ENCODE peak calls at places on chromosomes 7 and 10, in seven cellular contexts. N is iPS DF 6.9; R is mammary epithelial cell; K is endothelial cell of umbilical vein; L is transverse colon; Q is CD8-positive, alpha-beta T cell; W is CD8-positive, alpha-beta memory T cell. U is an unnamed sample.

GRCh38 chr10:102504179-102504975 is 605 bp downstream of the SUFU start:
- DNase-seq in W (peak; percentile 9), K (peak; percentile 49), L (peak; percentile 29), R (peak; percentile 12), Q (peak; percentile 28), N (peak; percentile 52), U (no peak)

GRCh38 chr7:66277492-66277891 is 72.4 kb downstream of the TPST1 start:
- DNase-seq in R (no peak), L (no peak), W (no peak), K (peak; percentile 20), Q (no peak), N (no peak), U (no peak)

GRCh38 chr10:116470768-116471415 is 43.2 kb downstream of the PNLIPRP3 start:
- DNase-seq in L (peak; percentile 42), R (peak; percentile 63), Q (no peak), N (no peak), W (no peak), K (no peak), U (no peak)

GRCh38 chr10:97319671-97320479 is 804 bp downstream of the FRAT1 start:
- DNase-seq in N (no peak), L (peak; percentile 74), W (peak; percentile 65), Q (peak; percentile 67), R (peak; percentile 18), K (peak; percentile 46), U (no peak)

GRCh38 chr10:113960617-113961260 is 82.9 kb upstream of the ADRB1 start:
- DNase-seq in K (no peak), N (no peak), W (peak; percentile 74), L (peak; percentile 83), Q (peak; percentile 63), R (peak; percentile 46), U (no peak)

GRCh38 chr10:78520737-78521430 is 487.2 kb downstream of the RPS24 start:
- DNase-seq in Q (no peak), W (no peak), L (no peak), R (peak; percentile 73), K (peak; percentile 46), N (no peak), U (peak; percentile 87)

GRCh38 chr10:61960396-61961120 is 59.1 kb downstream of the ARID5B start:
- DNase-seq in Q (no peak), N (no peak), W (no peak), K (no peak), L (no peak), R (no peak), U (no peak)

GRCh38 chr7:157271315-157271990 is 65.4 kb upstream of the DNAJB6 start:
- DNase-seq in K (no peak), W (no peak), Q (no peak), L (no peak), R (peak; percentile 34), N (no peak), U (no peak)

GRCh38 chr10:49174261-49174925 is 13.8 kb downstream of the TMEM273 start:
- DNase-seq in N (no peak), Q (no peak), R (no peak), L (no peak), W (no peak), K (no peak), U (no peak)

GRCh38 chr7:69840248-69840647 is 242.0 kb downstream of the AUTS2 start:
- DNase-seq in K (no peak), N (no peak), W (no peak), L (no peak), R (no peak), Q (no peak), U (no peak)

GRCh38 chr7:150453186-150453585 is 2.8 kb downstream of the GIMAP8 start:
- DNase-seq in N (no peak), W (peak; percentile 36), R (no peak), L (no peak), K (no peak), Q (peak; percentile 36), U (no peak)

GRCh38 chr7:155489862-155490696 is 32.1 kb downstream of the EN2 start:
- DNase-seq in K (no peak), L (peak; percentile 37), Q (no peak), N (no peak), R (no peak), W (no peak), U (no peak)

GRCh38 chr7:135391514-135391913 is 118.4 kb downstream of the CNOT4 start:
- DNase-seq in L (no peak), W (no peak), N (no peak), K (no peak), R (no peak), Q (no peak), U (no peak)

GRCh38 chr7:111672901-111673300 is 110.6 kb upstream of the IMMP2L start:
- DNase-seq in K (no peak), L (no peak), N (no peak), Q (no peak), R (no peak), W (no peak), U (no peak)

GRCh38 chr7:77569514-77570232 is 32.6 kb downstream of the PTPN12 start:
- DNase-seq in N (no peak), W (no peak), Q (no peak), R (no peak), K (peak; percentile 55), L (no peak), U (no peak)

GRCh38 chr10:16992611-16993119 is 136.9 kb downstream of the CUBN start:
- DNase-seq in Q (no peak), K (peak; percentile 85), R (no peak), L (no peak), N (no peak), W (no peak), U (no peak)

GRCh38 chr7:22234247-22234646 is 122.7 kb downstream of the RAPGEF5 start:
- DNase-seq in W (no peak), L (no peak), N (no peak), K (peak; percentile 83), Q (no peak), R (no peak), U (no peak)

GRCh38 chr10:117294735-117295134 is 53.8 kb downstream of the SLC18A2 start:
- DNase-seq in K (no peak), L (no peak), W (no peak), N (no peak), R (no peak), Q (no peak), U (no peak)

DNA sequence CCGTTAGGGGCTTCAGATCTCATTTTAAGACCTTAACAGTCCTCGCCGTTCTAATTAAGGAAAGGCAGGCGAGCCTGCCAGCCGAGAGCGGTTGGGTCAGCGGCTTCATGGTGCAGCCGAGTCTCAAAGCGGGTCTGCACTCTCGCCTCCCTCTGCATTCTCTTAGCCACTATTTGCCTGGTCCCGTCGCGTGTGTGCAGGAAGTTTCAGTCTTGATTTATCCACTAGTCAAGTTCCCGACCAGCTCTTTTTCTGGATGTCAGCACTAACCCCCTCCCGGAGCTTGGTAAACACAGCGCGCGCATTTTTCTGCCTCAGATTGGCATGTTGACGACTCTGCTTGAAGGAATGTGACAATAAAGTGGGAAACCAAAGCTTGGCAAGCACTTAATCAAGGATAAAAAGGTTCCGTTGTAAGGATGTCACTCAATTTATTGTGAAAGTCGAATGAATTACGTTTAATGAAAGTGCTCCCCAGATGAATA is 7.7 kb downstream of the NXPH1 start:
- DNase-seq in K (no peak), N (no peak), L (no peak), Q (no peak), W (no peak), R (no peak), U (no peak)
- H3K27me3 ChIP-seq in K (peaks cover 31% of the 10 kb centered on the region), N (peaks cover 52% of the 10 kb centered on the region), L (peaks cover 99% of the 10 kb centered on the region), Q (peaks cover 34% of the 10 kb centered on the region), W (peaks cover 50% of the 10 kb centered on the region), R (peaks cover 40% of the 10 kb centered on the region), U (peaks cover 31% of the 10 kb centered on the region)

GRCh38 chr7:17158261-17158660 is 140.2 kb upstream of the AHR start:
- DNase-seq in R (peak; percentile 15), L (no peak), N (no peak), K (no peak), W (no peak), Q (no peak), U (no peak)

GRCh38 chr7:17155529-17155928 is 142.9 kb upstream of the AHR start:
- DNase-seq in N (no peak), Q (no peak), L (no peak), R (no peak), W (no peak), K (no peak), U (no peak)

GRCh38 chr7:17153571-17153970 is 144.9 kb upstream of the AHR start:
- DNase-seq in R (peak; percentile 27), N (no peak), K (no peak), L (no peak), Q (no peak), W (no peak), U (no peak)

GRCh38 chr7:17159500-17160037 is 138.9 kb upstream of the AHR start:
- DNase-seq in L (no peak), W (no peak), R (no peak), N (no peak), K (no peak), Q (no peak), U (no peak)
- H3K9me3 ChIP-seq in L (no peaks in the 10 kb centered on the region), W (no peaks in the 10 kb centered on the region), R (no peaks in the 10 kb centered on the region), N (no peaks in the 10 kb centered on the region), K (no peaks in the 10 kb centered on the region), Q (no peaks in the 10 kb centered on the region), U (no peaks in the 10 kb centered on the region)

DNA sequence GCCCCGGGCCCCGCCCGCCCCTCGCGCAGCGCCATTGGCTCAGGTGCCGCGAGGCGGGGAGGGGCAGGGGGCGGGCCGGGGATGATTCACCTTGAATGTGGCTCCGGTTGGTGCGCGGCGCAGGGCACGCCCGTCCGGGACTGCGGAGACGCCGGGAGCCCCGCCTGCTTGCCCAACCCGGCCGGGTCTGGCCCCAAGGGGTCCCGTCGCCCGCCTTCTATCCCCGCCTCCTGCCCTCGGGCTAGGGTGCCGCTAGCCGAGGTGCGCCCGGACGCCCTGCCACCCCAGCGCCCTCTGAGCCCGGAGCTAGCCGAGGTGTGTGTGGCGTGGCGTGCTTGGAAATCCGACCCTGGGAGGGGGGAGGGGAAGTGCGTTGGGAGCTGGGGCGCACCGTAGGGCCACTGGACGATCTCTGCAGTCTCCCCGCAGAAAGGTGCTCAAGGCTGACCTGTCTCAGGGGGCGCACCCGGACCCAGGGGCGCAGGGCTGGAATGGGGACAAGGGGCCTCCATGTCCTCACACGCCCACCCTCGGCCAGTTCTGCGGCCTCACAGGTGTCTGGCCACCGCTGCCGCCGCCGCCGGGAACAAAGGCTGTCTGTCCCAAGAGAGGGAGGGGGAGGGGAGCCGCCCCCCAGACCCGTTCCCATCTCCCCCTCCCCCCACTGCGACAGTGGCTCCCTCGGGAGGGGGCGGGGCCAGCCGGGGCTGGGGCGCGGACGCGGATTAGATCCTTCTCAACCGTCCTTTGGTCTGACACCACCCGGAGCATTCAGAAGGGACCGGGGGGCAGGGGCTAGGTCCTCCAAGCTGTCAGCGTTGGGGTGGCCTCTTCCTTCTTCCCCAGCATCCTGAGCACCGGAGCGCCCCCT is 169.0 kb downstream of the NRF1 start:
- DNase-seq in Q (peak; percentile 76), W (peak; percentile 43), L (peak; percentile 91), N (no peak), R (peak; percentile 90), K (no peak), U (peak; percentile 38)
- H3K27me3 ChIP-seq in Q (peaks cover 61% of the 10 kb centered on the region), W (peaks cover 60% of the 10 kb centered on the region), L (peaks cover 95% of the 10 kb centered on the region), N (peaks cover 54% of the 10 kb centered on the region), R (peaks cover 34% of the 10 kb centered on the region), K (peaks cover 77% of the 10 kb centered on the region), U (no peaks in the 10 kb centered on the region)

DNA sequence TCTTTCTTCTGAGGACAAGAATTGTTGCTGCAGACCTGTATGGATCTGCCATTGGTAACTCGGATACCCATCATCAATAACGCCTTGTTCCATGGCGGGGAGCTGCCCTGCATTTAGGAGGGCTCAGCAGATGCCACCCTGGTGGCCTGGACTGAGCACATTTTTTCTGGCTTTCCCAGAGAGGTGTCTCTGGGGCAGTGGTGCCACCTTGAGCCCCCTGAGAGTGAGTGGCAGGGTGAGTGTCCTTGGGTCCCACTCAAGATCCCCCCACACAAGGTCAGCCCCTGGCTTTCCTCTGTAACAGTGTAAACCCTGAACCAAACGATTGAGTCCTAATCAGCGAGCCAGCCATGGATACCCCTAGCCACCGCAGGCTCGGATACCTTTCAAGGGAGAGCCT is 258.6 kb downstream of the GLRX3 start:
- DNase-seq in W (no peak), R (no peak), K (no peak), L (no peak), N (no peak), Q (no peak), U (no peak)
- H3K9me3 ChIP-seq in W (no peaks in the 10 kb centered on the region), R (peaks cover 40% of the 10 kb centered on the region), K (peaks cover 6% of the 10 kb centered on the region), L (peaks cover 12% of the 10 kb centered on the region), N (peaks cover 34% of the 10 kb centered on the region), Q (no peaks in the 10 kb centered on the region), U (no peaks in the 10 kb centered on the region)

U was measured in Panc1.